ENCODE peak calls at places on chromosomes 1 and 21, in seven cellular contexts. One of them, this sample, is unnamed.

GRCh38 chr1:199734186-199734585 is 293.3 kb upstream of the NR5A2 start:
- DNase-seq in H1: no peak
- DNase-seq in endothelial cell of umbilical vein: peak
- DNase-seq in K562: no peak
- DNase-seq in HCT116: no peak
- DNase-seq in HepG2: no peak
- DNase-seq in GM12878: no peak
- DNase-seq in this sample: peak

GRCh38 chr1:205286335-205286950 is 35.1 kb downstream of the NUAK2 start:
- DNase-seq in H1: no peak
- DNase-seq in endothelial cell of umbilical vein: no peak
- DNase-seq in K562: no peak
- DNase-seq in HCT116: no peak
- DNase-seq in HepG2: no peak
- DNase-seq in GM12878: peak
- DNase-seq in this sample: no peak

GRCh38 chr1:209766051-209766450 is 10.2 kb downstream of the TRAF3IP3 start:
- DNase-seq in H1: no peak
- DNase-seq in endothelial cell of umbilical vein: no peak
- DNase-seq in K562: no peak
- DNase-seq in HCT116: no peak
- DNase-seq in HepG2: no peak
- DNase-seq in GM12878: no peak
- DNase-seq in this sample: no peak

GRCh38 chr1:207828046-207828445 is 76.2 kb downstream of the CD46 start:
- DNase-seq in H1: no peak
- DNase-seq in endothelial cell of umbilical vein: no peak
- DNase-seq in K562: peak
- DNase-seq in HCT116: no peak
- DNase-seq in HepG2: no peak
- DNase-seq in GM12878: no peak
- DNase-seq in this sample: no peak

GRCh38 chr21:41611966-41612606 is 104.1 kb upstream of the TMPRSS2 start:
- DNase-seq in H1: no peak
- DNase-seq in endothelial cell of umbilical vein: no peak
- DNase-seq in K562: peak
- DNase-seq in HCT116: peak
- DNase-seq in HepG2: peak
- DNase-seq in GM12878: no peak
- DNase-seq in this sample: no peak

GRCh38 chr1:12175456-12175797 is 8.6 kb downstream of the TNFRSF1B start:
- DNase-seq in H1: no peak
- DNase-seq in endothelial cell of umbilical vein: no peak
- DNase-seq in K562: no peak
- DNase-seq in HCT116: no peak
- DNase-seq in HepG2: no peak
- DNase-seq in GM12878: no peak
- DNase-seq in this sample: no peak

GRCh38 chr1:2541619-2542246 is 11.7 kb upstream of the HES5 start:
- DNase-seq in H1: no peak
- DNase-seq in endothelial cell of umbilical vein: no peak
- DNase-seq in K562: peak
- DNase-seq in HCT116: no peak
- DNase-seq in HepG2: no peak
- DNase-seq in GM12878: no peak
- DNase-seq in this sample: no peak

GRCh38 chr1:50858761-50859160 is 101.3 kb downstream of the FAF1 start:
- DNase-seq in H1: no peak
- DNase-seq in endothelial cell of umbilical vein: no peak
- DNase-seq in K562: no peak
- DNase-seq in HCT116: no peak
- DNase-seq in HepG2: no peak
- DNase-seq in GM12878: no peak
- DNase-seq in this sample: no peak

GRCh38 chr1:197859024-197859423 is 43.4 kb upstream of the C1orf53 start:
- DNase-seq in H1: no peak
- DNase-seq in endothelial cell of umbilical vein: no peak
- DNase-seq in K562: no peak
- DNase-seq in HCT116: no peak
- DNase-seq in HepG2: no peak
- DNase-seq in GM12878: no peak
- DNase-seq in this sample: no peak

GRCh38 chr1:56939209-56939608 is 26.6 kb downstream of the C8B start:
- DNase-seq in H1: no peak
- DNase-seq in endothelial cell of umbilical vein: no peak
- DNase-seq in K562: no peak
- DNase-seq in HCT116: no peak
- DNase-seq in HepG2: no peak
- DNase-seq in GM12878: no peak
- DNase-seq in this sample: no peak

GRCh38 chr21:18493420-18493819 is 89.8 kb upstream of the TMPRSS15 start:
- DNase-seq in H1: no peak
- DNase-seq in endothelial cell of umbilical vein: peak
- DNase-seq in K562: no peak
- DNase-seq in HCT116: no peak
- DNase-seq in HepG2: no peak
- DNase-seq in GM12878: no peak
- DNase-seq in this sample: no peak

GRCh38 chr1:81428998-81429397 is 371.7 kb upstream of the ADGRL2 start:
- DNase-seq in H1: no peak
- DNase-seq in endothelial cell of umbilical vein: no peak
- DNase-seq in K562: no peak
- DNase-seq in HCT116: no peak
- DNase-seq in HepG2: no peak
- DNase-seq in GM12878: no peak
- DNase-seq in this sample: no peak

GRCh38 chr1:218659911-218660677 is 315.0 kb downstream of the TGFB2 start:
- DNase-seq in H1: no peak
- DNase-seq in endothelial cell of umbilical vein: no peak
- DNase-seq in K562: no peak
- DNase-seq in HCT116: no peak
- DNase-seq in HepG2: no peak
- DNase-seq in GM12878: no peak
- DNase-seq in this sample: no peak

GRCh38 chr1:46798820-46799219 is at the start of gene CYP4B1:
- DNase-seq in H1: no peak
- DNase-seq in endothelial cell of umbilical vein: no peak
- DNase-seq in K562: no peak
- DNase-seq in HCT116: no peak
- DNase-seq in HepG2: no peak
- DNase-seq in GM12878: no peak
- DNase-seq in this sample: no peak

GRCh38 chr1:28914228-28915035 is at the start of gene EPB41:
- DNase-seq in H1: peak
- DNase-seq in endothelial cell of umbilical vein: peak
- DNase-seq in K562: peak
- DNase-seq in HCT116: peak
- DNase-seq in HepG2: peak
- DNase-seq in GM12878: peak
- DNase-seq in this sample: peak

GRCh38 chr1:192061556-192061955 is 96.7 kb upstream of the RGS18 start:
- DNase-seq in H1: no peak
- DNase-seq in endothelial cell of umbilical vein: no peak
- DNase-seq in K562: no peak
- DNase-seq in HCT116: no peak
- DNase-seq in HepG2: no peak
- DNase-seq in GM12878: no peak
- DNase-seq in this sample: no peak

GRCh38 chr1:172745014-172745413 is 86.1 kb downstream of the FASLG start:
- DNase-seq in H1: no peak
- DNase-seq in endothelial cell of umbilical vein: peak
- DNase-seq in K562: peak
- DNase-seq in HCT116: peak
- DNase-seq in HepG2: peak
- DNase-seq in GM12878: peak
- DNase-seq in this sample: peak

GRCh38 chr1:177567393-177567792 is 396.6 kb downstream of the BRINP2 start:
- DNase-seq in H1: no peak
- DNase-seq in endothelial cell of umbilical vein: no peak
- DNase-seq in K562: no peak
- DNase-seq in HCT116: peak
- DNase-seq in HepG2: peak
- DNase-seq in GM12878: no peak
- DNase-seq in this sample: no peak

GRCh38 chr1:220149742-220150141 is 55.8 kb downstream of the IARS2 start:
- DNase-seq in H1: no peak
- DNase-seq in endothelial cell of umbilical vein: no peak
- DNase-seq in K562: no peak
- DNase-seq in HCT116: no peak
- DNase-seq in HepG2: no peak
- DNase-seq in GM12878: no peak
- DNase-seq in this sample: no peak

GRCh38 chr1:241632987-241633386 is 7.2 kb downstream of the CHML start:
- DNase-seq in H1: no peak
- DNase-seq in endothelial cell of umbilical vein: no peak
- DNase-seq in K562: no peak
- DNase-seq in HCT116: no peak
- DNase-seq in HepG2: no peak
- DNase-seq in GM12878: no peak
- DNase-seq in this sample: no peak

GRCh38 chr1:39196244-39197215 is 8.0 kb upstream of the MACF1 start:
- DNase-seq in H1: no peak
- DNase-seq in endothelial cell of umbilical vein: peak
- DNase-seq in K562: peak
- DNase-seq in HCT116: no peak
- DNase-seq in HepG2: no peak
- DNase-seq in GM12878: no peak
- DNase-seq in this sample: peak

GRCh38 chr1:93616221-93616995 is 65.2 kb downstream of the BCAR3 start:
- DNase-seq in H1: no peak
- DNase-seq in endothelial cell of umbilical vein: no peak
- DNase-seq in K562: no peak
- DNase-seq in HCT116: no peak
- DNase-seq in HepG2: no peak
- DNase-seq in GM12878: no peak
- DNase-seq in this sample: no peak
- H3K9ac ChIP-seq in H1: no peak
- H3K9ac ChIP-seq in endothelial cell of umbilical vein: peak
- H3K9ac ChIP-seq in K562: no peak
- H3K9ac ChIP-seq in HCT116: peak
- H3K9ac ChIP-seq in HepG2: peak
- H3K9ac ChIP-seq in GM12878: no peak
- H3K9ac ChIP-seq in this sample: no peak

DNA sequence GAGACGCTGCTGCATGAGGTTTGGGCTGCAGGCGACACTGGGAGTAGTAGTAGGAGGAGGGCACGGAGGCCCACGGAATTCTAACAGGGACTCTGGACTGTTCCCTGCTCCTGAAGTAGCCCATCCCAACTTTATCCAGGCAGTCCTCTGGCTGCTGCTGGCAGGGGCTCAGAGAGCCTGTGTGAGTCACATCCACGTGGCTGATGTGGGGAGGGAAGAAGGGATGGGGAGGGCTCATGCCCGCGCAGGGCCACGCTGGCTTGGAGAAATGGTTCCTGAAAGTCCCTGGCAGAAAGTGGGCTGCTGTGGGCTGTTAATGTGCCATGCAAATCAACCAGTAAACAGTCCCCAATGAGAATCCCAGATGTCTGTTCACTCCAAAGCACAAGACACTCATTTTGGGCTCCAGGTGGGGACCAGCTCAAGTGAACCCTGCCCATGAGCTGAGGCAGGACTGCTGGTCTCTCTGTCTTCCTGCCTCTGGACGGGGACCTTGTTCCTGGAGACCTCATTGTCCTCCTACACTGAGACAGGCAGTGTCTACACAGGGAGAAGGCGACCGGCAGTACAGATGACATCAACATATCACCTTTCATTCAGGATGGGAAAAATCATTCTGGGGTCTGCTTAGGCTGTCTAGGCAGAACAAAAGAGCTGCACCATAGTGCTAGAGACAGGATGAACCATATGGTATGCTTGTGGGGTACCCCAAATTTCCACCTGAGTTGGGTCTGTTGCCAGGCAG is 57.7 kb upstream of the FMOD start:
- DNase-seq in H1: no peak
- DNase-seq in endothelial cell of umbilical vein: peak
- DNase-seq in K562: no peak
- DNase-seq in HCT116: no peak
- DNase-seq in HepG2: no peak
- DNase-seq in GM12878: no peak
- DNase-seq in this sample: no peak
- TF ChIP-seq POLR2AphosphoS5 in H1: no peak
- TF ChIP-seq POLR2AphosphoS5 in endothelial cell of umbilical vein: no peak
- TF ChIP-seq POLR2AphosphoS5 in K562: no peak
- TF ChIP-seq POLR2AphosphoS5 in HCT116: no peak
- TF ChIP-seq POLR2AphosphoS5 in HepG2: no peak
- TF ChIP-seq POLR2AphosphoS5 in GM12878: no peak
- TF ChIP-seq POLR2AphosphoS5 in this sample: no peak

DNA sequence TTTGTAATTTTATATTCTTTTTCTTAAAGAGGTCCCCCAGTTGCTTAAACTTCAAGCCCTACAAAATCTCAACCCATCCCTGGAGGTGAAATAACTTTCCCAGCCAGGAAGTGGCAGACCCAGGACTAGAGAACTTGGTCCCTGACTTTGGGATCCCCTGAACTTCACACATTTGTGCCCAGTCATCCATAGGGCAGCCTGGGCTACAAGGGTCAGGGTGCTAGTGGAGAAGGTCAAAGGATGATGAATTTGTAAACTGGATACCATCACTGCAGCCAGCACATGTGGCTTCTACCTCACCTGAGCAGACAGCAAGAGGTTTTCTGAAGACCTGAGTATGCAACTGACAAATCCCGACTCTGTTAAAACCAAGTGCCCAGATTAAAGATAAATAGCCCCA is 31.4 kb downstream of the HIVEP3 start:
- DNase-seq in H1: no peak
- DNase-seq in endothelial cell of umbilical vein: no peak
- DNase-seq in K562: no peak
- DNase-seq in HCT116: no peak
- DNase-seq in HepG2: no peak
- DNase-seq in GM12878: no peak
- DNase-seq in this sample: no peak
- TF ChIP-seq EZH2 in H1: no peak
- TF ChIP-seq EZH2 in endothelial cell of umbilical vein: no peak
- TF ChIP-seq EZH2 in K562: no peak
- TF ChIP-seq EZH2 in HCT116: no peak
- TF ChIP-seq EZH2 in HepG2: no peak
- TF ChIP-seq EZH2 in GM12878: no peak
- TF ChIP-seq EZH2 in this sample: no peak

GRCh38 chr21:45562965-45563364 is 20.7 kb upstream of the SLC19A1 start:
- DNase-seq in H1: no peak
- DNase-seq in endothelial cell of umbilical vein: no peak
- DNase-seq in K562: no peak
- DNase-seq in HCT116: no peak
- DNase-seq in HepG2: no peak
- DNase-seq in GM12878: no peak
- DNase-seq in this sample: no peak

GRCh38 chr21:45558044-45558721 is 15.9 kb upstream of the SLC19A1 start:
- DNase-seq in H1: no peak
- DNase-seq in endothelial cell of umbilical vein: no peak
- DNase-seq in K562: no peak
- DNase-seq in HCT116: no peak
- DNase-seq in HepG2: no peak
- DNase-seq in GM12878: no peak
- DNase-seq in this sample: no peak

GRCh38 chr21:45559216-45560105 is 17.2 kb upstream of the SLC19A1 start:
- DNase-seq in H1: no peak
- DNase-seq in endothelial cell of umbilical vein: no peak
- DNase-seq in K562: no peak
- DNase-seq in HCT116: no peak
- DNase-seq in HepG2: no peak
- DNase-seq in GM12878: no peak
- DNase-seq in this sample: no peak

GRCh38 chr21:45560106-45561021 is 18.1 kb upstream of the SLC19A1 start:
- DNase-seq in H1: no peak
- DNase-seq in endothelial cell of umbilical vein: no peak
- DNase-seq in K562: no peak
- DNase-seq in HCT116: no peak
- DNase-seq in HepG2: no peak
- DNase-seq in GM12878: no peak
- DNase-seq in this sample: no peak

GRCh38 chr21:45562401-45562800 is 20.2 kb upstream of the SLC19A1 start:
- DNase-seq in H1: no peak
- DNase-seq in endothelial cell of umbilical vein: no peak
- DNase-seq in K562: no peak
- DNase-seq in HCT116: no peak
- DNase-seq in HepG2: no peak
- DNase-seq in GM12878: no peak
- DNase-seq in this sample: no peak
- H3K9ac ChIP-seq in H1: no peak
- H3K9ac ChIP-seq in endothelial cell of umbilical vein: no peak
- H3K9ac ChIP-seq in K562: no peak
- H3K9ac ChIP-seq in HCT116: no peak
- H3K9ac ChIP-seq in HepG2: no peak
- H3K9ac ChIP-seq in GM12878: no peak
- H3K9ac ChIP-seq in this sample: no peak